ENCODE peak calls at places on chromosomes 16 and 17, in five cellular contexts. U, Z, G, D and O are unnamed samples.

GRCh38 chr16:4206680-4207079 is 35.2 kb downstream of the SRL start:
- DNase-seq in U (no peak), Z (no peak), G (no peak), D (no peak), O (no peak)

GRCh38 chr17:77245162-77245926 is 104.6 kb downstream of the SEC14L1 start:
- DNase-seq in U (no peak), Z (no peak), G (no peak), D (no peak), O (no peak)

GRCh38 chr17:78583091-78583490 is 5.9 kb upstream of the DNAH17 start:
- DNase-seq in U (no peak), Z (no peak), G (no peak), D (no peak), O (no peak)

GRCh38 chr17:14222611-14223010 is 14.1 kb downstream of the CDRT15 start:
- DNase-seq in U (no peak), Z (no peak), G (no peak), D (no peak), O (no peak)

GRCh38 chr17:73988110-73988509 is 215.4 kb upstream of the RPL38 start:
- DNase-seq in U (no peak), Z (no peak), G (no peak), D (no peak), O (no peak)

GRCh38 chr16:35194681-35195080 is 1735.3 kb downstream of the TP53TG3F start:
- DNase-seq in U (no peak), Z (no peak), G (no peak), D (no peak), O (no peak)

GRCh38 chr17:42507671-42508070 is 28.4 kb upstream of the NAGLU start:
- DNase-seq in U (no peak), Z (no peak), G (no peak), D (no peak), O (no peak)

GRCh38 chr17:76678330-76678729 is 32.4 kb downstream of the MXRA7 start:
- DNase-seq in U (no peak), Z (no peak), G (no peak), D (no peak), O (no peak)

GRCh38 chr17:83010323-83011200 is 68.8 kb upstream of the METRNL start:
- DNase-seq in U (no peak), Z (peak), G (no peak), D (peak), O (no peak)

GRCh38 chr17:66574123-66574522 is 260.8 kb upstream of the CACNG5 start:
- DNase-seq in U (no peak), Z (no peak), G (no peak), D (no peak), O (no peak)

GRCh38 chr16:74999208-74999682 is 421 bp downstream of the ZNRF1 start:
- DNase-seq in U (peak), Z (peak), G (peak), D (no peak), O (no peak)

GRCh38 chr17:55818451-55819375 is 67.9 kb downstream of the PCTP start:
- DNase-seq in U (no peak), Z (no peak), G (no peak), D (no peak), O (no peak)

GRCh38 chr17:79160980-79161621 is 86.5 kb downstream of the ENGASE start:
- DNase-seq in U (no peak), Z (no peak), G (peak), D (no peak), O (no peak)

GRCh38 chr16:3612510-3613466 is 1.4 kb upstream of the SLX4 start:
- DNase-seq in U (no peak), Z (no peak), G (no peak), D (no peak), O (no peak)

GRCh38 chr17:60163108-60163784 is 13.5 kb downstream of the CA4 start:
- DNase-seq in U (peak), Z (no peak), G (no peak), D (no peak), O (no peak)

GRCh38 chr16:17070882-17071592 is 399.7 kb downstream of the XYLT1 start:
- DNase-seq in U (no peak), Z (peak), G (no peak), D (peak), O (peak)

GRCh38 chr17:62674841-62675240 is 47.4 kb downstream of the MRC2 start:
- DNase-seq in U (no peak), Z (no peak), G (no peak), D (no peak), O (no peak)

GRCh38 chr17:65754641-65755040 is 193.2 kb upstream of the AXIN2 start:
- DNase-seq in U (no peak), Z (no peak), G (no peak), D (no peak), O (no peak)

GRCh38 chr17:6259899-6260298 is 175.0 kb downstream of the AIPL1 start:
- DNase-seq in U (no peak), Z (no peak), G (no peak), D (no peak), O (no peak)

GRCh38 chr17:79938696-79939435 is 96.8 kb downstream of the TBC1D16 start:
- DNase-seq in U (no peak), Z (no peak), G (no peak), D (no peak), O (no peak)

GRCh38 chr17:49971848-49972485 is 3.0 kb downstream of the DLX4 start:
- DNase-seq in U (no peak), Z (no peak), G (peak), D (no peak), O (no peak)

GRCh38 chr17:50634123-50634914 is at the start of gene ABCC3:
- DNase-seq in U (peak), Z (no peak), G (peak), D (peak), O (peak)

GRCh38 chr16:62135903-62136302 is 99.7 kb upstream of the CDH8 start:
- DNase-seq in U (no peak), Z (peak), G (no peak), D (peak), O (no peak)

GRCh38 chr16:69111216-69111615 is 5.8 kb downstream of the HAS3 start:
- DNase-seq in U (no peak), Z (no peak), G (no peak), D (no peak), O (no peak)

GRCh38 chr17:44314524-44314868 is 6.1 kb downstream of the RUNDC3A start:
- DNase-seq in U (no peak), Z (no peak), G (no peak), D (no peak), O (no peak)
- H3K4me3 ChIP-seq in U (peak), Z (no peak), G (no peak), D (no peak), O (no peak)

DNA sequence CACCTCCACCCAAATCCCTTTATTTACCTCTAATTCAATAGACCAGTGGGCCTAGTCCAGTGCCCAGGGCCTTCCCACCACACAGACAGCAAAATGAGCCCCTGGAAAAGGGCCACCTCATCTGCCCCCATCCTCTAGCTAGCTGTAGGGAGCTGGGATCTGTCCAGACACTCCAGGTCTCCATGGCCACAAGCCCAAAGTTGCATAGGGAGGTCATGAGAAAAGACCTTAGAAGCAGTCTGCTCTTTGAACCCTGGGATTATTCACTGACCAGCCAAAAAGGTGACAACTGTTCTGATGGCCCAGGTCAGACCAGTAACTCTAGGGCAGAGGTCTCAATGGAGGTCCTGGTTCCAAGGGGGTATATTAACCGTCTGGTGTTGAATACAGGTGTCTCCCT is 2.0 kb downstream of the CUEDC1 start:
- DNase-seq in U (no peak), Z (no peak), G (no peak), D (no peak), O (no peak)
- H3K4me3 ChIP-seq in U (peak), Z (no peak), G (no peak), D (no peak), O (no peak)

GRCh38 chr16:83817022-83817421 is 9.2 kb downstream of the HSBP1 start:
- DNase-seq in U (no peak), Z (no peak), G (no peak), D (no peak), O (no peak)
- H3K4me3 ChIP-seq in U (no peak), Z (no peak), G (no peak), D (no peak), O (no peak)

GRCh38 chr17:32826076-32826475 is 50.8 kb downstream of the MYO1D start:
- DNase-seq in U (no peak), Z (no peak), G (no peak), D (no peak), O (no peak)

GRCh38 chr17:32824334-32824733 is 52.6 kb downstream of the MYO1D start:
- DNase-seq in U (no peak), Z (no peak), G (no peak), D (no peak), O (no peak)

GRCh38 chr17:32828822-32829221 is 48.1 kb downstream of the MYO1D start:
- DNase-seq in U (no peak), Z (no peak), G (no peak), D (peak), O (no peak)

GRCh38 chr17:32831223-32831622 is 45.7 kb downstream of the MYO1D start:
- DNase-seq in U (no peak), Z (no peak), G (no peak), D (no peak), O (no peak)

DNA sequence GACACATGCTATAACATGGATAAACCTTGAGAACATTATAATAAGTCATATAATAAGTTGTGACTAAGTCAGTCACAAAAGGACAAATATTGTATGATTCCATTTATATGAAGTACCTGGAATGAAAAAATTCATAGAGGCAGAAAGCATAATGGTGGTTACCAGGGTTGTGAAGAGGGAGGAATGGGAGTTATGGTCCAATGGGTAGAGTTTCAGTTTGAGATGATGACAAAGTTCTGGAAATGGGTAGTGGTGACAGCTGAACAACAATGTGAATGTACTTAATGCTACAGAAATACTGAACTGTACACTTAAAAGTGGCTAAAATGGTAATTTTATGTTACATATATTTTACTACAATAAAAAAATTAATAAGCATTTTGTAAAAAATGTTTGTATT is 49.7 kb downstream of the MYO1D start:
- DNase-seq in U (no peak), Z (no peak), G (no peak), D (no peak), O (no peak)
- H3K4me3 ChIP-seq in U (no peak), Z (no peak), G (no peak), D (no peak), O (no peak)

GRCh38 chr16:11014159-11014558 is 69.8 kb downstream of the CLEC16A start:
- DNase-seq in U (no peak), Z (no peak), G (peak), D (no peak), O (no peak)

GRCh38 chr16:11016993-11017392 is 72.6 kb downstream of the CLEC16A start:
- DNase-seq in U (peak), Z (peak), G (peak), D (peak), O (peak)

GRCh38 chr16:11017499-11017898 is 73.1 kb downstream of the CLEC16A start:
- DNase-seq in U (no peak), Z (no peak), G (no peak), D (no peak), O (no peak)

GRCh38 chr16:11015607-11016006 is 71.2 kb downstream of the CLEC16A start:
- DNase-seq in U (no peak), Z (no peak), G (no peak), D (no peak), O (no peak)

DNA sequence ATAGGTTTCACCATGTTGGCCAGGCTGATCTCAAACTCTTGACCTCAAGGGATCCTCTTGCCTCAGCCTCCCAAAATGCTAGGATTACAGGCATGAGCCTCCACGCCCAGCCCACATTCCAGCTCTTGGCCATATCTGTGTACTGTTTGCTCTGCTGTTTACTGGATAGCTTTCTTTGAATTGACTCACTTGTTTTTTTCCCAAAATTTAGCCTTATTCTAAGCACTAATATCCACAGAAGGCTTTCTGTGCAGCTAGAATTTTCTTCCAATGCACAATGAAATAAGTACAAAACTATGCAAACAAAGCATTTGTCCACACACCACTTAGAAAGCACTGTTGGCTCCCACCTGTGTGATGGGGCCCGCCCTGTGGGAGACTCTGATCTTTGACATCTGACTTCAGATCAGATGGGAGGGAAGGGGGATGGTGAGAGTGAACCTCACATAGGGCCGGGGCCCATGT is 72.2 kb downstream of the CLEC16A start:
- DNase-seq in U (no peak), Z (no peak), G (no peak), D (peak), O (peak)
- H3K4me3 ChIP-seq in U (no peak), Z (no peak), G (no peak), D (no peak), O (no peak)